ENCODE peak calls at places on chromosome 16, in six cellular contexts. One of them, this sample, is unnamed.

GRCh38 chr16:67449328-67449727 is 18.4 kb downstream of the HSD11B2 start:
- DNase-seq in GM12878: no peak
- DNase-seq in fibroblast of lung: no peak
- DNase-seq in IMR-90: no peak
- DNase-seq in body of pancreas: no peak
- DNase-seq in tibial nerve: no peak
- DNase-seq in this sample: no peak

GRCh38 chr16:73020409-73020884 is 27.5 kb downstream of the ZFHX3 start:
- DNase-seq in GM12878: no peak
- DNase-seq in fibroblast of lung: peak; percentile 96
- DNase-seq in IMR-90: peak; percentile 92
- DNase-seq in body of pancreas: peak; percentile 95
- DNase-seq in tibial nerve: peak; percentile 73
- DNase-seq in this sample: peak; percentile 84

GRCh38 chr16:51167170-51167710 is 16.2 kb upstream of the SALL1 start:
- DNase-seq in GM12878: no peak
- DNase-seq in fibroblast of lung: no peak
- DNase-seq in IMR-90: no peak
- DNase-seq in body of pancreas: no peak
- DNase-seq in tibial nerve: no peak
- DNase-seq in this sample: no peak

GRCh38 chr16:324451-325334 is 27.8 kb downstream of the AXIN1 start:
- DNase-seq in GM12878: no peak
- DNase-seq in fibroblast of lung: no peak
- DNase-seq in IMR-90: no peak
- DNase-seq in body of pancreas: no peak
- DNase-seq in tibial nerve: no peak
- DNase-seq in this sample: no peak

GRCh38 chr16:9102379-9102778 is 10.9 kb downstream of the HAPSTR1 start:
- DNase-seq in GM12878: no peak
- DNase-seq in fibroblast of lung: peak; percentile 79
- DNase-seq in IMR-90: peak; percentile 97
- DNase-seq in body of pancreas: no peak
- DNase-seq in tibial nerve: no peak
- DNase-seq in this sample: no peak

GRCh38 chr16:52435573-52435972 is 111.4 kb downstream of the TOX3 start:
- DNase-seq in GM12878: no peak
- DNase-seq in fibroblast of lung: no peak
- DNase-seq in IMR-90: no peak
- DNase-seq in body of pancreas: no peak
- DNase-seq in tibial nerve: no peak
- DNase-seq in this sample: no peak

GRCh38 chr16:83967838-83968482 is at the start of gene NECAB2:
- DNase-seq in GM12878: no peak
- DNase-seq in fibroblast of lung: no peak
- DNase-seq in IMR-90: peak; percentile 8
- DNase-seq in body of pancreas: peak; percentile 38
- DNase-seq in tibial nerve: peak; percentile 23
- DNase-seq in this sample: no peak

GRCh38 chr16:8859913-8860881 is 8.6 kb downstream of the CARHSP1 start:
- DNase-seq in GM12878: no peak
- DNase-seq in fibroblast of lung: peak; percentile 78
- DNase-seq in IMR-90: peak; percentile 79
- DNase-seq in body of pancreas: peak; percentile 57
- DNase-seq in tibial nerve: peak; percentile 80
- DNase-seq in this sample: peak; percentile 76

GRCh38 chr16:83475108-83475507 is 332.7 kb upstream of the HSBP1 start:
- DNase-seq in GM12878: no peak
- DNase-seq in fibroblast of lung: no peak
- DNase-seq in IMR-90: peak; percentile 35
- DNase-seq in body of pancreas: no peak
- DNase-seq in tibial nerve: no peak
- DNase-seq in this sample: no peak

GRCh38 chr16:58586340-58587030 is 43.1 kb downstream of the CNOT1 start:
- DNase-seq in GM12878: no peak
- DNase-seq in fibroblast of lung: no peak
- DNase-seq in IMR-90: no peak
- DNase-seq in body of pancreas: no peak
- DNase-seq in tibial nerve: no peak
- DNase-seq in this sample: no peak

GRCh38 chr16:82105107-82105506 is 64.9 kb downstream of the MPHOSPH6 start:
- DNase-seq in GM12878: no peak
- DNase-seq in fibroblast of lung: no peak
- DNase-seq in IMR-90: no peak
- DNase-seq in body of pancreas: no peak
- DNase-seq in tibial nerve: no peak
- DNase-seq in this sample: no peak

GRCh38 chr16:54355251-54355650 is 68.7 kb upstream of the IRX3 start:
- DNase-seq in GM12878: no peak
- DNase-seq in fibroblast of lung: peak; percentile 61
- DNase-seq in IMR-90: peak; percentile 13
- DNase-seq in body of pancreas: no peak
- DNase-seq in tibial nerve: no peak
- DNase-seq in this sample: no peak

GRCh38 chr16:81542609-81543570 is 98.3 kb downstream of the CMIP start:
- DNase-seq in GM12878: no peak
- DNase-seq in fibroblast of lung: no peak
- DNase-seq in IMR-90: no peak
- DNase-seq in body of pancreas: no peak
- DNase-seq in tibial nerve: no peak
- DNase-seq in this sample: no peak

GRCh38 chr16:30985401-30986128 is 558 bp downstream of the HSD3B7 start:
- DNase-seq in GM12878: no peak
- DNase-seq in fibroblast of lung: no peak
- DNase-seq in IMR-90: no peak
- DNase-seq in body of pancreas: peak; percentile 86
- DNase-seq in tibial nerve: no peak
- DNase-seq in this sample: peak; percentile 89

GRCh38 chr16:87853411-87854052 is 15.8 kb downstream of the SLC7A5 start:
- DNase-seq in GM12878: peak; percentile 57
- DNase-seq in fibroblast of lung: peak; percentile 94
- DNase-seq in IMR-90: peak; percentile 90
- DNase-seq in body of pancreas: peak; percentile 88
- DNase-seq in tibial nerve: peak; percentile 95
- DNase-seq in this sample: peak; percentile 96

GRCh38 chr16:87856796-87857228 is 12.5 kb downstream of the SLC7A5 start:
- DNase-seq in GM12878: no peak
- DNase-seq in fibroblast of lung: no peak
- DNase-seq in IMR-90: no peak
- DNase-seq in body of pancreas: no peak
- DNase-seq in tibial nerve: no peak
- DNase-seq in this sample: no peak

GRCh38 chr16:3503513-3503912 is 2.7 kb downstream of the CLUAP1 start:
- DNase-seq in GM12878: no peak
- DNase-seq in fibroblast of lung: no peak
- DNase-seq in IMR-90: no peak
- DNase-seq in body of pancreas: no peak
- DNase-seq in tibial nerve: no peak
- DNase-seq in this sample: no peak

GRCh38 chr16:24482681-24483202 is 56.6 kb upstream of the RBBP6 start:
- DNase-seq in GM12878: no peak
- DNase-seq in fibroblast of lung: no peak
- DNase-seq in IMR-90: no peak
- DNase-seq in body of pancreas: no peak
- DNase-seq in tibial nerve: no peak
- DNase-seq in this sample: no peak

GRCh38 chr16:85331685-85332084 is 219.4 kb upstream of the CIBAR2 start:
- DNase-seq in GM12878: no peak
- DNase-seq in fibroblast of lung: no peak
- DNase-seq in IMR-90: no peak
- DNase-seq in body of pancreas: no peak
- DNase-seq in tibial nerve: no peak
- DNase-seq in this sample: no peak

DNA sequence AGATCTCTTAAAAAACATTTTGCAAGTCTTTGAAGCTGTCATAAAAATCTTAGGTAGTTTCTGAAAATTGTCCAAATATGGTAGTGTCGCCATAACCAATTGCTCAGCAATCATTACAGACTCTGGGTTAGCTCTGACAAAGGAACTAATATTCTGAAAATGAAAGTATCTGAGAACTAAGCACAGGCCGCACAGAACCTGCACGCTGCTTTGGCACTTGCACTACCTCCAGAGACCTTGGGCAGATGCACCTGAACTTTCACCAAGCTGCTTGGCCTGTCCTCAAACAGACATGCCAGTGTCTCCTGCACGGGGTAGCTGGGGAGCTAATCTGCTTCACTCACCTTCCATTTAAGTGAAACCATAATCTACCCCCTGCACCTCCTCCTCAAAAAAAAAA is 317.0 kb downstream of the MAF start:
- DNase-seq in GM12878: no peak
- DNase-seq in fibroblast of lung: no peak
- DNase-seq in IMR-90: no peak
- DNase-seq in body of pancreas: no peak
- DNase-seq in tibial nerve: no peak
- DNase-seq in this sample: peak; percentile 81
- H3K4me1 ChIP-seq in GM12878: peaks cover 22% of the 10 kb centered on the region
- H3K4me1 ChIP-seq in fibroblast of lung: no peaks in the 10 kb centered on the region
- H3K4me1 ChIP-seq in IMR-90: no peaks in the 10 kb centered on the region
- H3K4me1 ChIP-seq in body of pancreas: peaks cover 6% of the 10 kb centered on the region
- H3K4me1 ChIP-seq in tibial nerve: peaks cover 19% of the 10 kb centered on the region
- H3K4me1 ChIP-seq in this sample: no peaks in the 10 kb centered on the region

GRCh38 chr16:56941856-56942331 is 10.0 kb downstream of the HERPUD1 start:
- DNase-seq in GM12878: no peak
- DNase-seq in fibroblast of lung: no peak
- DNase-seq in IMR-90: no peak
- DNase-seq in body of pancreas: no peak
- DNase-seq in tibial nerve: no peak
- DNase-seq in this sample: no peak
- H3K4me1 ChIP-seq in GM12878: peaks cover 65% of the 10 kb centered on the region
- H3K4me1 ChIP-seq in fibroblast of lung: peaks cover 9% of the 10 kb centered on the region
- H3K4me1 ChIP-seq in IMR-90: peaks cover 6% of the 10 kb centered on the region
- H3K4me1 ChIP-seq in body of pancreas: peaks cover 94% of the 10 kb centered on the region
- H3K4me1 ChIP-seq in tibial nerve: peaks cover 84% of the 10 kb centered on the region
- H3K4me1 ChIP-seq in this sample: no peaks in the 10 kb centered on the region

GRCh38 chr16:70427786-70428177 is 11.1 kb downstream of the ST3GAL2 start:
- DNase-seq in GM12878: no peak
- DNase-seq in fibroblast of lung: no peak
- DNase-seq in IMR-90: no peak
- DNase-seq in body of pancreas: no peak
- DNase-seq in tibial nerve: no peak
- DNase-seq in this sample: no peak
- H3K4me1 ChIP-seq in GM12878: peaks cover 46% of the 10 kb centered on the region
- H3K4me1 ChIP-seq in fibroblast of lung: peaks cover 20% of the 10 kb centered on the region
- H3K4me1 ChIP-seq in IMR-90: peaks cover 33% of the 10 kb centered on the region
- H3K4me1 ChIP-seq in body of pancreas: peaks cover 38% of the 10 kb centered on the region
- H3K4me1 ChIP-seq in tibial nerve: peaks cover 63% of the 10 kb centered on the region
- H3K4me1 ChIP-seq in this sample: peaks cover 36% of the 10 kb centered on the region

GRCh38 chr16:25798065-25798464 is 106.3 kb downstream of the HS3ST4 start:
- DNase-seq in GM12878: no peak
- DNase-seq in fibroblast of lung: no peak
- DNase-seq in IMR-90: no peak
- DNase-seq in body of pancreas: no peak
- DNase-seq in tibial nerve: no peak
- DNase-seq in this sample: no peak

GRCh38 chr16:25799816-25800215 is 108.1 kb downstream of the HS3ST4 start:
- DNase-seq in GM12878: no peak
- DNase-seq in fibroblast of lung: no peak
- DNase-seq in IMR-90: no peak
- DNase-seq in body of pancreas: no peak
- DNase-seq in tibial nerve: no peak
- DNase-seq in this sample: no peak

DNA sequence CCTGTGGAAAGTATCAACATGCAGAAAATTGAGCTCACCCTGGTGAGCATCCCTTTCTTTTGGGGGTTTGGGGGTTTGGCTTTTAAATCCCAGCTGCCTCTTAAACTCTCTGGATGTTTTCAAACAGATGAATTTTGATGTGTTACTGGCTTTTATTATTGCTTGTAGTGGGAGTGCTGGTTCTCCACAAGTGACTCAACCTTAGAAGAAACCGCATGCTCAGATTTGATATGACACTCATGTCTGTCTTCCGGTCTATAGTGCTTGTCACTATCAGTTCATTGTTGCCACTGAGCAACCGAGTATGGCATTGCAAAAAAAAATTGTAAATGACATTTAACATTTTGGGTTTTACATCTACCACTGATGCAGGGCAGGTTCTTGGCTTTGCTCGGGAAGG is 104.5 kb downstream of the HS3ST4 start:
- DNase-seq in GM12878: no peak
- DNase-seq in fibroblast of lung: no peak
- DNase-seq in IMR-90: no peak
- DNase-seq in body of pancreas: no peak
- DNase-seq in tibial nerve: no peak
- DNase-seq in this sample: no peak
- H3K4me1 ChIP-seq in GM12878: no peaks in the 10 kb centered on the region
- H3K4me1 ChIP-seq in fibroblast of lung: no peaks in the 10 kb centered on the region
- H3K4me1 ChIP-seq in IMR-90: no peaks in the 10 kb centered on the region
- H3K4me1 ChIP-seq in body of pancreas: no peaks in the 10 kb centered on the region
- H3K4me1 ChIP-seq in tibial nerve: no peaks in the 10 kb centered on the region
- H3K4me1 ChIP-seq in this sample: no peaks in the 10 kb centered on the region

GRCh38 chr16:11604783-11605563 is 18.3 kb upstream of the LITAF start:
- DNase-seq in GM12878: no peak
- DNase-seq in fibroblast of lung: peak; percentile 85
- DNase-seq in IMR-90: peak; percentile 85
- DNase-seq in body of pancreas: peak; percentile 24
- DNase-seq in tibial nerve: no peak
- DNase-seq in this sample: peak; percentile 46

GRCh38 chr16:11603331-11603750 is 16.6 kb upstream of the LITAF start:
- DNase-seq in GM12878: no peak
- DNase-seq in fibroblast of lung: no peak
- DNase-seq in IMR-90: no peak
- DNase-seq in body of pancreas: no peak
- DNase-seq in tibial nerve: no peak
- DNase-seq in this sample: no peak

GRCh38 chr16:11601425-11601824 is 14.7 kb upstream of the LITAF start:
- DNase-seq in GM12878: no peak
- DNase-seq in fibroblast of lung: no peak
- DNase-seq in IMR-90: no peak
- DNase-seq in body of pancreas: no peak
- DNase-seq in tibial nerve: no peak
- DNase-seq in this sample: no peak

GRCh38 chr16:11601911-11602310 is 15.2 kb upstream of the LITAF start:
- DNase-seq in GM12878: no peak
- DNase-seq in fibroblast of lung: no peak
- DNase-seq in IMR-90: no peak
- DNase-seq in body of pancreas: no peak
- DNase-seq in tibial nerve: no peak
- DNase-seq in this sample: peak; percentile 5

GRCh38 chr16:11602321-11602720 is 15.6 kb upstream of the LITAF start:
- DNase-seq in GM12878: no peak
- DNase-seq in fibroblast of lung: no peak
- DNase-seq in IMR-90: no peak
- DNase-seq in body of pancreas: no peak
- DNase-seq in tibial nerve: no peak
- DNase-seq in this sample: no peak
- H3K4me1 ChIP-seq in GM12878: no peaks in the 10 kb centered on the region
- H3K4me1 ChIP-seq in fibroblast of lung: peaks cover 4% of the 10 kb centered on the region
- H3K4me1 ChIP-seq in IMR-90: peaks cover 20% of the 10 kb centered on the region
- H3K4me1 ChIP-seq in body of pancreas: peaks cover 4% of the 10 kb centered on the region
- H3K4me1 ChIP-seq in tibial nerve: peaks cover 26% of the 10 kb centered on the region
- H3K4me1 ChIP-seq in this sample: no peaks in the 10 kb centered on the region

This sample was measured in right lobe of liver.